ENCODE peak calls at places on chromosomes 11 and 22, in nine cellular contexts. One of them, this sample, is unnamed.

GRCh38 chr11:64146036-64146943 is 19.6 kb downstream of the MACROD1 start:
- DNase-seq in neural progenitor cell: peak
- DNase-seq in A549: peak
- DNase-seq in epithelial cell of esophagus: peak
- DNase-seq in bronchial epithelial cell: peak
- DNase-seq in glutamatergic neuron: peak
- DNase-seq in AG09309: no peak
- DNase-seq in adrenal gland: peak
- DNase-seq in H9: peak
- DNase-seq in this sample: peak

GRCh38 chr22:30968015-30968923 is at the start of gene MORC2:
- DNase-seq in AG09309: no peak
- DNase-seq in bronchial epithelial cell: peak
- DNase-seq in neural progenitor cell: no peak
- DNase-seq in glutamatergic neuron: peak
- DNase-seq in H9: peak
- DNase-seq in adrenal gland: no peak
- DNase-seq in epithelial cell of esophagus: no peak
- DNase-seq in A549: peak
- DNase-seq in this sample: no peak

GRCh38 chr11:69044111-69045013 is 4.4 kb upstream of the TPCN2 start:
- DNase-seq in A549: peak
- DNase-seq in bronchial epithelial cell: peak
- DNase-seq in AG09309: peak
- DNase-seq in glutamatergic neuron: no peak
- DNase-seq in H9: peak
- DNase-seq in adrenal gland: peak
- DNase-seq in neural progenitor cell: peak
- DNase-seq in epithelial cell of esophagus: peak
- DNase-seq in this sample: peak

GRCh38 chr11:131609317-131609716 is 238.9 kb downstream of the NTM start:
- DNase-seq in A549: no peak
- DNase-seq in glutamatergic neuron: no peak
- DNase-seq in bronchial epithelial cell: peak
- DNase-seq in neural progenitor cell: no peak
- DNase-seq in adrenal gland: no peak
- DNase-seq in epithelial cell of esophagus: no peak
- DNase-seq in AG09309: peak
- DNase-seq in H9: no peak
- DNase-seq in this sample: no peak

GRCh38 chr11:8808226-8808585 is 102.8 kb upstream of the AKIP1 start:
- DNase-seq in A549: no peak
- DNase-seq in epithelial cell of esophagus: no peak
- DNase-seq in bronchial epithelial cell: no peak
- DNase-seq in glutamatergic neuron: no peak
- DNase-seq in adrenal gland: no peak
- DNase-seq in neural progenitor cell: no peak
- DNase-seq in AG09309: no peak
- DNase-seq in H9: no peak
- DNase-seq in this sample: no peak

GRCh38 chr11:100329352-100329751 is 357.7 kb upstream of the ARHGAP42 start:
- DNase-seq in glutamatergic neuron: no peak
- DNase-seq in neural progenitor cell: no peak
- DNase-seq in AG09309: no peak
- DNase-seq in bronchial epithelial cell: peak
- DNase-seq in epithelial cell of esophagus: peak
- DNase-seq in H9: no peak
- DNase-seq in A549: no peak
- DNase-seq in adrenal gland: no peak
- DNase-seq in this sample: no peak

GRCh38 chr22:31160328-31160978 is 471 bp downstream of the RNF185 start:
- DNase-seq in bronchial epithelial cell: no peak
- DNase-seq in A549: no peak
- DNase-seq in H9: no peak
- DNase-seq in epithelial cell of esophagus: peak
- DNase-seq in neural progenitor cell: no peak
- DNase-seq in AG09309: no peak
- DNase-seq in adrenal gland: no peak
- DNase-seq in glutamatergic neuron: peak
- DNase-seq in this sample: peak

GRCh38 chr11:129423426-129423825 is 47.8 kb downstream of the BARX2 start:
- DNase-seq in A549: no peak
- DNase-seq in bronchial epithelial cell: no peak
- DNase-seq in epithelial cell of esophagus: no peak
- DNase-seq in adrenal gland: no peak
- DNase-seq in H9: no peak
- DNase-seq in neural progenitor cell: no peak
- DNase-seq in glutamatergic neuron: no peak
- DNase-seq in AG09309: no peak
- DNase-seq in this sample: no peak

GRCh38 chr22:40452730-40453487 is 82.5 kb downstream of the SGSM3 start:
- DNase-seq in A549: no peak
- DNase-seq in epithelial cell of esophagus: peak
- DNase-seq in H9: no peak
- DNase-seq in bronchial epithelial cell: no peak
- DNase-seq in neural progenitor cell: no peak
- DNase-seq in AG09309: no peak
- DNase-seq in adrenal gland: no peak
- DNase-seq in glutamatergic neuron: no peak
- DNase-seq in this sample: no peak

GRCh38 chr11:74332272-74332671 is 20.8 kb upstream of the P4HA3 start:
- DNase-seq in glutamatergic neuron: no peak
- DNase-seq in bronchial epithelial cell: no peak
- DNase-seq in A549: no peak
- DNase-seq in neural progenitor cell: no peak
- DNase-seq in epithelial cell of esophagus: no peak
- DNase-seq in H9: no peak
- DNase-seq in AG09309: no peak
- DNase-seq in adrenal gland: no peak
- DNase-seq in this sample: no peak

GRCh38 chr22:43377486-43377995 is 34.3 kb upstream of the MPPED1 start:
- DNase-seq in neural progenitor cell: no peak
- DNase-seq in A549: no peak
- DNase-seq in adrenal gland: no peak
- DNase-seq in H9: no peak
- DNase-seq in epithelial cell of esophagus: no peak
- DNase-seq in glutamatergic neuron: no peak
- DNase-seq in AG09309: no peak
- DNase-seq in bronchial epithelial cell: no peak
- DNase-seq in this sample: no peak

GRCh38 chr11:3147257-3147619 is 17.9 kb downstream of the OSBPL5 start:
- DNase-seq in H9: no peak
- DNase-seq in A549: no peak
- DNase-seq in epithelial cell of esophagus: no peak
- DNase-seq in AG09309: no peak
- DNase-seq in bronchial epithelial cell: no peak
- DNase-seq in neural progenitor cell: no peak
- DNase-seq in adrenal gland: no peak
- DNase-seq in glutamatergic neuron: no peak
- DNase-seq in this sample: no peak

GRCh38 chr22:22767876-22768602 is 119.6 kb upstream of the IGLL5 start:
- DNase-seq in glutamatergic neuron: no peak
- DNase-seq in H9: peak
- DNase-seq in neural progenitor cell: peak
- DNase-seq in AG09309: no peak
- DNase-seq in A549: no peak
- DNase-seq in epithelial cell of esophagus: no peak
- DNase-seq in bronchial epithelial cell: no peak
- DNase-seq in adrenal gland: peak
- DNase-seq in this sample: no peak
- TF ChIP-seq CTCF in glutamatergic neuron: peak
- TF ChIP-seq CTCF in H9: peak
- TF ChIP-seq CTCF in neural progenitor cell: peak
- TF ChIP-seq CTCF in AG09309: no peak
- TF ChIP-seq CTCF in A549: no peak
- TF ChIP-seq CTCF in epithelial cell of esophagus: no peak
- TF ChIP-seq CTCF in bronchial epithelial cell: no peak
- TF ChIP-seq CTCF in adrenal gland: no peak
- TF ChIP-seq CTCF in this sample: no peak

DNA sequence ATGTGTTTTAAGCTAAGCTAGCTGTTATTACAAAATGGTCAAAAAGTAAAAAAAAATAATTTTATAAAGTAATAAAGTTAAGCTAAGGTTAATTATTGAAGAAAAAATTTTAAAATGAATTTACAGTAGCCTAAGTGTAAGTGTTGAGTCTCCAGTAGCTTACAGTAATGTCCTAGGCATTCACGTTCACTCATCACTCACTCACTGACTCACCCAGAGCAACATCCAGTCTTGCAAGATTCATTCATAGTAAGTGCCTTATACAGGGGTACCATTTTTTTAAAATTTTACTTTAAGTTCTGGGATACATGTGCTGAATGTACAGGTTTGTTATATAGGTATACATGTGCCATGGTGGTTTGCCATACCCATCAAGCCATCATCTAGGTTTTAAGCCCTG is 11.6 kb upstream of the OOSP4B start:
- DNase-seq in neural progenitor cell: no peak
- DNase-seq in A549: no peak
- DNase-seq in adrenal gland: no peak
- DNase-seq in bronchial epithelial cell: peak
- DNase-seq in H9: no peak
- DNase-seq in epithelial cell of esophagus: peak
- DNase-seq in glutamatergic neuron: no peak
- DNase-seq in AG09309: no peak
- DNase-seq in this sample: no peak
- TF ChIP-seq CTCF in neural progenitor cell: no peak
- TF ChIP-seq CTCF in A549: no peak
- TF ChIP-seq CTCF in adrenal gland: no peak
- TF ChIP-seq CTCF in bronchial epithelial cell: no peak
- TF ChIP-seq CTCF in H9: no peak
- TF ChIP-seq CTCF in epithelial cell of esophagus: no peak
- TF ChIP-seq CTCF in glutamatergic neuron: no peak
- TF ChIP-seq CTCF in AG09309: no peak
- TF ChIP-seq CTCF in this sample: no peak

DNA sequence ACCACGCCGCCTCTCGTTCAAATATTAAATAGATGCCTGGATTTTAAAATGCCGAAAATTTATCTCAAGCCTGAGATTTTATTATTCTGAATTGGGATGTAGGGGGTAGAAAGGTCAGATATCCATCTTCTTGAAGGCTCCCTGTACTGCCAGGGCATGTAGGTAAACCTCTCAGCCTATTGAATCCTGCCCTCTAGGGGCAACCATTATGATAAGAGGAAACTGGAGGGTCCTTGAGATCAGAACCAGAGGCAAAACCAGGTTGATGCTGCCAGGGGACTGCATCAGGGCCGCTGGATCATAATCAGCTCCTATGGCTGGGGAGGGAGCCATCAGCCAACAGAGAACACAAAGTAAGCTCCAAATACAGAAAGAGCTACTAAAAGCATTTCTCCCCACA is 92.4 kb downstream of the KCNC1 start:
- DNase-seq in AG09309: no peak
- DNase-seq in adrenal gland: no peak
- DNase-seq in A549: peak
- DNase-seq in glutamatergic neuron: no peak
- DNase-seq in epithelial cell of esophagus: peak
- DNase-seq in H9: no peak
- DNase-seq in neural progenitor cell: peak
- DNase-seq in bronchial epithelial cell: peak
- DNase-seq in this sample: no peak
- TF ChIP-seq CTCF in AG09309: peak
- TF ChIP-seq CTCF in adrenal gland: no peak
- TF ChIP-seq CTCF in A549: peak
- TF ChIP-seq CTCF in glutamatergic neuron: no peak
- TF ChIP-seq CTCF in epithelial cell of esophagus: peak
- TF ChIP-seq CTCF in H9: peak
- TF ChIP-seq CTCF in neural progenitor cell: peak
- TF ChIP-seq CTCF in bronchial epithelial cell: peak
- TF ChIP-seq CTCF in this sample: peak

DNA sequence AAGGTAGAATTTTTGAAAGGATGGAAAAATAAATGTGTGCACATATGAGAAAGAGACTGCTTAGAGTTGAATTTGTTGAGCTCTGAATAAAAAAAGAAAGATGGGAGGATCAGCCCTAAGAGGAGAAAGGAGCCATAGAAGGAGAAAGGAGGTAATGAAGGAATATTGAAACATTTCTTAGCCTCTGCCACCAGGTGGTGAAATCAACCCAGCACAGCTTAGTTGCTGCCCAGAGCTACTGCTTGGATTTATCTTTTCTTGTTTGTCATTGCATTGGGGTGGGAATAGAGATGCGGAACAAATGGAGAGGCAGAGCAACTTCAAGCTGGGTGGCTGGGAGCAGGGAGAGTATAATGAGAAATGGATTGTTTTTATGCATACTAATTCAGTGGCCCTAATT is 80.4 kb downstream of the SERGEF start:
- DNase-seq in adrenal gland: no peak
- DNase-seq in glutamatergic neuron: no peak
- DNase-seq in AG09309: no peak
- DNase-seq in bronchial epithelial cell: no peak
- DNase-seq in H9: no peak
- DNase-seq in epithelial cell of esophagus: no peak
- DNase-seq in A549: no peak
- DNase-seq in neural progenitor cell: no peak
- DNase-seq in this sample: no peak
- TF ChIP-seq CTCF in adrenal gland: no peak
- TF ChIP-seq CTCF in glutamatergic neuron: peak
- TF ChIP-seq CTCF in AG09309: no peak
- TF ChIP-seq CTCF in bronchial epithelial cell: no peak
- TF ChIP-seq CTCF in H9: peak
- TF ChIP-seq CTCF in epithelial cell of esophagus: peak
- TF ChIP-seq CTCF in A549: peak
- TF ChIP-seq CTCF in neural progenitor cell: peak
- TF ChIP-seq CTCF in this sample: no peak

GRCh38 chr22:49763138-49763537 is 64.5 kb downstream of the BRD1 start:
- DNase-seq in neural progenitor cell: no peak
- DNase-seq in H9: no peak
- DNase-seq in glutamatergic neuron: no peak
- DNase-seq in adrenal gland: no peak
- DNase-seq in epithelial cell of esophagus: no peak
- DNase-seq in A549: no peak
- DNase-seq in bronchial epithelial cell: no peak
- DNase-seq in AG09309: no peak
- DNase-seq in this sample: no peak

GRCh38 chr22:49764151-49764581 is 63.5 kb downstream of the BRD1 start:
- DNase-seq in epithelial cell of esophagus: no peak
- DNase-seq in AG09309: no peak
- DNase-seq in glutamatergic neuron: peak
- DNase-seq in A549: no peak
- DNase-seq in adrenal gland: peak
- DNase-seq in bronchial epithelial cell: no peak
- DNase-seq in neural progenitor cell: no peak
- DNase-seq in H9: peak
- DNase-seq in this sample: no peak

GRCh38 chr22:49765091-49765771 is 62.4 kb downstream of the BRD1 start:
- DNase-seq in epithelial cell of esophagus: no peak
- DNase-seq in AG09309: no peak
- DNase-seq in H9: peak
- DNase-seq in bronchial epithelial cell: no peak
- DNase-seq in neural progenitor cell: no peak
- DNase-seq in glutamatergic neuron: peak
- DNase-seq in A549: no peak
- DNase-seq in adrenal gland: peak
- DNase-seq in this sample: no peak

GRCh38 chr22:49761836-49762235 is 65.8 kb downstream of the BRD1 start:
- DNase-seq in H9: no peak
- DNase-seq in A549: no peak
- DNase-seq in AG09309: no peak
- DNase-seq in epithelial cell of esophagus: no peak
- DNase-seq in adrenal gland: no peak
- DNase-seq in neural progenitor cell: no peak
- DNase-seq in glutamatergic neuron: no peak
- DNase-seq in bronchial epithelial cell: no peak
- DNase-seq in this sample: no peak

GRCh38 chr22:49763696-49764095 is 64.0 kb downstream of the BRD1 start:
- DNase-seq in bronchial epithelial cell: no peak
- DNase-seq in A549: no peak
- DNase-seq in glutamatergic neuron: peak
- DNase-seq in epithelial cell of esophagus: no peak
- DNase-seq in adrenal gland: no peak
- DNase-seq in AG09309: no peak
- DNase-seq in H9: no peak
- DNase-seq in neural progenitor cell: no peak
- DNase-seq in this sample: no peak
- TF ChIP-seq CTCF in bronchial epithelial cell: no peak
- TF ChIP-seq CTCF in A549: no peak
- TF ChIP-seq CTCF in glutamatergic neuron: no peak
- TF ChIP-seq CTCF in epithelial cell of esophagus: no peak
- TF ChIP-seq CTCF in adrenal gland: no peak
- TF ChIP-seq CTCF in AG09309: no peak
- TF ChIP-seq CTCF in H9: no peak
- TF ChIP-seq CTCF in neural progenitor cell: no peak
- TF ChIP-seq CTCF in this sample: no peak